ENCODE peak calls at places on chromosomes 16 and 17, in six cellular contexts. L, S, N, W, Z and D are unnamed samples.

GRCh38 chr17:54950116-54950515 is 18.3 kb downstream of the COX11 start:
- DNase-seq in L (no peak), S (no peak), N (no peak), W (no peak), Z (no peak), D (no peak)

GRCh38 chr17:38916771-38917170 is 8.6 kb upstream of the LASP1NB start:
- DNase-seq in L (no peak), S (no peak), N (no peak), W (no peak), Z (no peak), D (no peak)

GRCh38 chr17:50361561-50362480 is 11.2 kb downstream of the MRPL27 start:
- DNase-seq in L (peak; percentile 75), S (peak; percentile 67), N (peak; percentile 86), W (peak; percentile 60), Z (no peak), D (peak; percentile 63)

GRCh38 chr16:84821728-84822676 is 2.2 kb downstream of the CRISPLD2 start:
- DNase-seq in L (no peak), S (no peak), N (no peak), W (no peak), Z (no peak), D (no peak)

GRCh38 chr17:4250887-4251286 is 12.9 kb downstream of the ANKFY1 start:
- DNase-seq in L (no peak), S (no peak), N (no peak), W (no peak), Z (no peak), D (no peak)

GRCh38 chr16:10657925-10658324 is 36.8 kb downstream of the TEKT5 start:
- DNase-seq in L (peak; percentile 51), S (no peak), N (no peak), W (no peak), Z (no peak), D (no peak)

GRCh38 chr17:59372138-59372751 is 40.8 kb downstream of the YPEL2 start:
- DNase-seq in L (no peak), S (no peak), N (no peak), W (no peak), Z (peak; percentile 79), D (no peak)

GRCh38 chr16:81210807-81211206 is 27.7 kb upstream of the BCO1 start:
- DNase-seq in L (no peak), S (no peak), N (no peak), W (no peak), Z (no peak), D (no peak)

GRCh38 chr17:53655591-53655990 is 167.1 kb upstream of the KIF2B start:
- DNase-seq in L (no peak), S (no peak), N (no peak), W (no peak), Z (no peak), D (no peak)

GRCh38 chr17:27947005-27947406 is 53.8 kb upstream of the LYRM9 start:
- DNase-seq in L (no peak), S (no peak), N (no peak), W (no peak), Z (no peak), D (no peak)

GRCh38 chr17:64938925-64939474 is 19.7 kb upstream of the LRRC37A3 start:
- DNase-seq in L (peak; percentile 58), S (peak; percentile 85), N (peak; percentile 75), W (no peak), Z (no peak), D (peak; percentile 9)

GRCh38 chr17:51076821-51077220 is 43.8 kb downstream of the SPAG9 start:
- DNase-seq in L (no peak), S (no peak), N (no peak), W (no peak), Z (no peak), D (no peak)

GRCh38 chr16:87441886-87442580 is 49.9 kb downstream of the MAP1LC3B start:
- DNase-seq in L (no peak), S (no peak), N (no peak), W (no peak), Z (no peak), D (no peak)

GRCh38 chr17:76560036-76560876 is 20.4 kb downstream of the PRCD start:
- DNase-seq in L (no peak), S (no peak), N (no peak), W (no peak), Z (no peak), D (no peak)

GRCh38 chr16:70804729-70805169 is 3.8 kb upstream of the VAC14 start:
- DNase-seq in L (no peak), S (no peak), N (no peak), W (no peak), Z (no peak), D (no peak)

GRCh38 chr16:81127051-81127450 is 30.9 kb upstream of the GCSH start:
- DNase-seq in L (no peak), S (no peak), N (no peak), W (no peak), Z (no peak), D (no peak)

GRCh38 chr16:59385953-59386352 is 651.8 kb upstream of the GOT2 start:
- DNase-seq in L (no peak), S (no peak), N (no peak), W (no peak), Z (no peak), D (no peak)

GRCh38 chr17:27559506-27559931 is 71.5 kb upstream of the LGALS9 start:
- DNase-seq in L (peak; percentile 62), S (no peak), N (no peak), W (no peak), Z (no peak), D (no peak)

GRCh38 chr17:50037321-50038107 is 18.4 kb upstream of the ITGA3 start:
- DNase-seq in L (no peak), S (no peak), N (no peak), W (no peak), Z (no peak), D (no peak)

GRCh38 chr16:24116989-24117388 is 139.1 kb upstream of the CACNG3 start:
- DNase-seq in L (no peak), S (no peak), N (peak; percentile 35), W (no peak), Z (no peak), D (no peak)

GRCh38 chr16:19884611-19885455 is at the start of gene GPRC5B:
- DNase-seq in L (no peak), S (peak; percentile 78), N (peak; percentile 92), W (no peak), Z (no peak), D (no peak)

GRCh38 chr16:67342616-67343015 is 16.0 kb downstream of the LRRC36 start:
- DNase-seq in L (no peak), S (no peak), N (no peak), W (no peak), Z (no peak), D (no peak)

GRCh38 chr16:46727630-46728029 is 20.5 kb downstream of the MYLK3 start:
- DNase-seq in L (no peak), S (no peak), N (no peak), W (no peak), Z (no peak), D (no peak)
- H3K36me3 ChIP-seq in L (no peaks in the 10 kb centered on the region), S (no peaks in the 10 kb centered on the region), N (no peaks in the 10 kb centered on the region), W (no peaks in the 10 kb centered on the region), Z (no peaks in the 10 kb centered on the region), D (no peaks in the 10 kb centered on the region)

DNA sequence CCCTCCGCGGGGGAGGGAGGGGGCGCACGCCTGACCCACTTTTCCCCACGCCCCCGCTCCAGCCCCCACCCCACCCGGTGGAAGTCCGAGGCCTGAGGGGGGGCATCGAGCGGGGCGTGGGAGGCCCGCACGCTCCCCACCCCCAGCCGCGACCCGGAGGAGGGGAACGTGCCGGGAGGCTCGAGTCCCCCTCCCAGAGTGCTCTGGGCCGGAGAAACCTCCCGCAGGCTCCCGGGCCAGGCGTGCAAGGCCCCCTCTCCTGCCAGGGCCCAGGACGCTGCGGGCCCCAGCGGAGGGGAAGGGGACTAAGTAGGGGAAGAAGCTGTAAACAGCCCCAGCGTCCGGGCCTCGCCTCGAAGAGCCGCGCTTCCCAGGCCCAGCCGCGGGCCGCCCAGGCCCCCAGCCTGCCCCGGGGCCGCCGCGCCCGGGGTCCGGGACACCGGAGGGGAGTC is 349 bp downstream of the HELZ start:
- DNase-seq in L (no peak), S (no peak), N (peak; percentile 77), W (no peak), Z (no peak), D (no peak)
- TF ChIP-seq ZNF274 in L (no peak), S (no peak), N (no peak), W (no peak), Z (no peak), D (no peak)

GRCh38 chr16:638034-638543 is 2.0 kb upstream of the METTL26 start:
- DNase-seq in L (no peak), S (no peak), N (no peak), W (no peak), Z (no peak), D (no peak)
- H3K4me1 ChIP-seq in L (peaks cover 41% of the 10 kb centered on the region), S (peaks cover 22% of the 10 kb centered on the region), N (peaks cover 15% of the 10 kb centered on the region), W (no peaks in the 10 kb centered on the region), Z (peaks cover 13% of the 10 kb centered on the region), D (peaks cover 27% of the 10 kb centered on the region)

GRCh38 chr17:10081571-10082169 is 116.7 kb downstream of the GAS7 start:
- DNase-seq in L (no peak), S (no peak), N (no peak), W (no peak), Z (no peak), D (no peak)
- H3K36me3 ChIP-seq in L (no peaks in the 10 kb centered on the region), S (no peaks in the 10 kb centered on the region), N (no peaks in the 10 kb centered on the region), W (no peaks in the 10 kb centered on the region), Z (no peaks in the 10 kb centered on the region), D (no peaks in the 10 kb centered on the region)

GRCh38 chr16:28317040-28317880 is 24.9 kb downstream of the SBK1 start:
- DNase-seq in L (peak; percentile 42), S (peak; percentile 92), N (peak; percentile 81), W (peak; percentile 21), Z (no peak), D (no peak)
- TF ChIP-seq ZNF274 in L (no peak), S (no peak), N (no peak), W (no peak), Z (no peak), D (no peak)

GRCh38 chr17:45046536-45047125 is 4.8 kb downstream of the DCAKD start:
- DNase-seq in L (no peak), S (no peak), N (no peak), W (no peak), Z (peak; percentile 68), D (no peak)
- H3K4me1 ChIP-seq in L (peaks cover 69% of the 10 kb centered on the region), S (peaks cover 3% of the 10 kb centered on the region), N (peaks cover 11% of the 10 kb centered on the region), W (peaks cover 28% of the 10 kb centered on the region), Z (peaks cover 9% of the 10 kb centered on the region), D (peaks cover 13% of the 10 kb centered on the region)